ENCODE peak calls at places on chromosomes 12 and 14, in eight cellular contexts. One of them, this sample, is unnamed.

GRCh38 chr12:122982494-122982850 is 2.0 kb downstream of the ARL6IP4 start:
- DNase-seq in stimulated activated CD8-positive, alpha-beta memory T cell treated with anti-CD3 and anti-CD28 coated beads, Interleukin-12 subunit alpha, Interleukin-12 subunit beta, amount 100 ng/mL, for 1 hour: no peak
- DNase-seq in GM06990: no peak
- DNase-seq in NCI-H1694 treated with DMSO at 0.1 percent for 48 hours: no peak
- DNase-seq in body of pancreas: no peak
- DNase-seq in non-pigmented ciliary epithelial cell: no peak
- DNase-seq in GM04504: no peak
- DNase-seq in Panc1: no peak
- DNase-seq in this sample: no peak

GRCh38 chr12:105092336-105092735 is 8.1 kb upstream of the ALDH1L2 start:
- DNase-seq in NCI-H1694 treated with DMSO at 0.1 percent for 48 hours: no peak
- DNase-seq in GM04504: no peak
- DNase-seq in stimulated activated CD8-positive, alpha-beta memory T cell treated with anti-CD3 and anti-CD28 coated beads, Interleukin-12 subunit alpha, Interleukin-12 subunit beta, amount 100 ng/mL, for 1 hour: no peak
- DNase-seq in non-pigmented ciliary epithelial cell: no peak
- DNase-seq in body of pancreas: peak; percentile 70
- DNase-seq in Panc1: no peak
- DNase-seq in GM06990: no peak
- DNase-seq in this sample: no peak

GRCh38 chr12:6167327-6168280 is 32.6 kb upstream of the CD9 start:
- DNase-seq in GM06990: peak; percentile 61
- DNase-seq in non-pigmented ciliary epithelial cell: peak; percentile 97
- DNase-seq in body of pancreas: peak; percentile 79
- DNase-seq in GM04504: peak; percentile 82
- DNase-seq in NCI-H1694 treated with DMSO at 0.1 percent for 48 hours: no peak
- DNase-seq in Panc1: peak; percentile 94
- DNase-seq in stimulated activated CD8-positive, alpha-beta memory T cell treated with anti-CD3 and anti-CD28 coated beads, Interleukin-12 subunit alpha, Interleukin-12 subunit beta, amount 100 ng/mL, for 1 hour: peak; percentile 41
- DNase-seq in this sample: peak; percentile 63

GRCh38 chr12:55931780-55932545 is 1.0 kb downstream of the DGKA start:
- DNase-seq in non-pigmented ciliary epithelial cell: no peak
- DNase-seq in GM04504: no peak
- DNase-seq in body of pancreas: peak; percentile 56
- DNase-seq in Panc1: no peak
- DNase-seq in NCI-H1694 treated with DMSO at 0.1 percent for 48 hours: no peak
- DNase-seq in GM06990: no peak
- DNase-seq in stimulated activated CD8-positive, alpha-beta memory T cell treated with anti-CD3 and anti-CD28 coated beads, Interleukin-12 subunit alpha, Interleukin-12 subunit beta, amount 100 ng/mL, for 1 hour: no peak
- DNase-seq in this sample: peak; percentile 61

GRCh38 chr14:59305836-59306555 is 117.5 kb downstream of the DAAM1 start:
- DNase-seq in GM06990: no peak
- DNase-seq in Panc1: no peak
- DNase-seq in NCI-H1694 treated with DMSO at 0.1 percent for 48 hours: no peak
- DNase-seq in non-pigmented ciliary epithelial cell: no peak
- DNase-seq in GM04504: peak; percentile 28
- DNase-seq in body of pancreas: no peak
- DNase-seq in stimulated activated CD8-positive, alpha-beta memory T cell treated with anti-CD3 and anti-CD28 coated beads, Interleukin-12 subunit alpha, Interleukin-12 subunit beta, amount 100 ng/mL, for 1 hour: no peak
- DNase-seq in this sample: no peak

GRCh38 chr14:36996133-36996856 is 176.1 kb downstream of the SLC25A21 start:
- DNase-seq in GM04504: peak; percentile 21
- DNase-seq in NCI-H1694 treated with DMSO at 0.1 percent for 48 hours: no peak
- DNase-seq in body of pancreas: peak; percentile 5
- DNase-seq in GM06990: no peak
- DNase-seq in stimulated activated CD8-positive, alpha-beta memory T cell treated with anti-CD3 and anti-CD28 coated beads, Interleukin-12 subunit alpha, Interleukin-12 subunit beta, amount 100 ng/mL, for 1 hour: no peak
- DNase-seq in non-pigmented ciliary epithelial cell: peak; percentile 63
- DNase-seq in Panc1: no peak
- DNase-seq in this sample: no peak

GRCh38 chr14:75306917-75307699 is 28.5 kb downstream of the FOS start:
- DNase-seq in body of pancreas: no peak
- DNase-seq in GM04504: no peak
- DNase-seq in non-pigmented ciliary epithelial cell: no peak
- DNase-seq in GM06990: no peak
- DNase-seq in Panc1: no peak
- DNase-seq in stimulated activated CD8-positive, alpha-beta memory T cell treated with anti-CD3 and anti-CD28 coated beads, Interleukin-12 subunit alpha, Interleukin-12 subunit beta, amount 100 ng/mL, for 1 hour: no peak
- DNase-seq in NCI-H1694 treated with DMSO at 0.1 percent for 48 hours: peak; percentile 88
- DNase-seq in this sample: no peak

GRCh38 chr12:14777271-14777670 is 26.0 kb downstream of the WBP11 start:
- DNase-seq in GM06990: no peak
- DNase-seq in NCI-H1694 treated with DMSO at 0.1 percent for 48 hours: no peak
- DNase-seq in body of pancreas: peak; percentile 67
- DNase-seq in GM04504: no peak
- DNase-seq in Panc1: no peak
- DNase-seq in non-pigmented ciliary epithelial cell: no peak
- DNase-seq in stimulated activated CD8-positive, alpha-beta memory T cell treated with anti-CD3 and anti-CD28 coated beads, Interleukin-12 subunit alpha, Interleukin-12 subunit beta, amount 100 ng/mL, for 1 hour: no peak
- DNase-seq in this sample: no peak

GRCh38 chr12:57470286-57470969 is 9.2 kb downstream of the ARHGAP9 start:
- DNase-seq in stimulated activated CD8-positive, alpha-beta memory T cell treated with anti-CD3 and anti-CD28 coated beads, Interleukin-12 subunit alpha, Interleukin-12 subunit beta, amount 100 ng/mL, for 1 hour: no peak
- DNase-seq in GM04504: no peak
- DNase-seq in non-pigmented ciliary epithelial cell: no peak
- DNase-seq in Panc1: no peak
- DNase-seq in NCI-H1694 treated with DMSO at 0.1 percent for 48 hours: no peak
- DNase-seq in body of pancreas: no peak
- DNase-seq in GM06990: no peak
- DNase-seq in this sample: no peak

GRCh38 chr12:27048822-27049752 is 26.7 kb downstream of the MED21 start:
- DNase-seq in NCI-H1694 treated with DMSO at 0.1 percent for 48 hours: no peak
- DNase-seq in Panc1: peak; percentile 25
- DNase-seq in GM04504: no peak
- DNase-seq in non-pigmented ciliary epithelial cell: peak; percentile 44
- DNase-seq in stimulated activated CD8-positive, alpha-beta memory T cell treated with anti-CD3 and anti-CD28 coated beads, Interleukin-12 subunit alpha, Interleukin-12 subunit beta, amount 100 ng/mL, for 1 hour: no peak
- DNase-seq in GM06990: no peak
- DNase-seq in body of pancreas: no peak
- DNase-seq in this sample: no peak

GRCh38 chr14:71799831-71800230 is 132.4 kb upstream of the RGS6 start:
- DNase-seq in stimulated activated CD8-positive, alpha-beta memory T cell treated with anti-CD3 and anti-CD28 coated beads, Interleukin-12 subunit alpha, Interleukin-12 subunit beta, amount 100 ng/mL, for 1 hour: no peak
- DNase-seq in body of pancreas: no peak
- DNase-seq in NCI-H1694 treated with DMSO at 0.1 percent for 48 hours: no peak
- DNase-seq in Panc1: no peak
- DNase-seq in non-pigmented ciliary epithelial cell: no peak
- DNase-seq in GM04504: no peak
- DNase-seq in GM06990: no peak
- DNase-seq in this sample: no peak

GRCh38 chr14:45716506-45716905 is 463.5 kb upstream of the MIS18BP1 start:
- DNase-seq in non-pigmented ciliary epithelial cell: no peak
- DNase-seq in GM06990: no peak
- DNase-seq in stimulated activated CD8-positive, alpha-beta memory T cell treated with anti-CD3 and anti-CD28 coated beads, Interleukin-12 subunit alpha, Interleukin-12 subunit beta, amount 100 ng/mL, for 1 hour: no peak
- DNase-seq in Panc1: no peak
- DNase-seq in NCI-H1694 treated with DMSO at 0.1 percent for 48 hours: peak; percentile 8
- DNase-seq in body of pancreas: no peak
- DNase-seq in GM04504: no peak
- DNase-seq in this sample: no peak

GRCh38 chr14:97250925-97251324 is 453.7 kb downstream of the VRK1 start:
- DNase-seq in stimulated activated CD8-positive, alpha-beta memory T cell treated with anti-CD3 and anti-CD28 coated beads, Interleukin-12 subunit alpha, Interleukin-12 subunit beta, amount 100 ng/mL, for 1 hour: no peak
- DNase-seq in GM04504: no peak
- DNase-seq in body of pancreas: no peak
- DNase-seq in non-pigmented ciliary epithelial cell: no peak
- DNase-seq in GM06990: no peak
- DNase-seq in NCI-H1694 treated with DMSO at 0.1 percent for 48 hours: no peak
- DNase-seq in Panc1: no peak
- DNase-seq in this sample: no peak

GRCh38 chr14:64914237-64914971 is at the start of gene CHURC1:
- DNase-seq in non-pigmented ciliary epithelial cell: peak; percentile 90
- DNase-seq in GM06990: peak; percentile 88
- DNase-seq in stimulated activated CD8-positive, alpha-beta memory T cell treated with anti-CD3 and anti-CD28 coated beads, Interleukin-12 subunit alpha, Interleukin-12 subunit beta, amount 100 ng/mL, for 1 hour: peak; percentile 97
- DNase-seq in body of pancreas: peak; percentile 100
- DNase-seq in GM04504: peak; percentile 96
- DNase-seq in NCI-H1694 treated with DMSO at 0.1 percent for 48 hours: peak; percentile 98
- DNase-seq in Panc1: peak; percentile 94
- DNase-seq in this sample: peak; percentile 83

This sample was measured in B cell.